ENCODE peak calls at places on chromosomes 12 and 14, in five cellular contexts. V, G, B, Z and X are unnamed samples.

GRCh38 chr12:50597200-50598195 is 92.7 kb downstream of the DIP2B start:
- DNase-seq in V (peak), Z (peak), B (no peak), G (no peak), X (peak)

GRCh38 chr12:22610148-22610547 is 14.8 kb upstream of the ETNK1 start:
- DNase-seq in V (no peak), Z (no peak), B (no peak), G (no peak), X (no peak)

GRCh38 chr14:54435500-54435981 is 5.6 kb downstream of the CNIH1 start:
- DNase-seq in G (no peak), B (no peak), Z (no peak), V (peak), X (peak)

GRCh38 chr12:11408096-11408495 is 12.7 kb upstream of the PRB2 start:
- DNase-seq in V (no peak), Z (no peak), G (no peak), B (no peak), X (no peak)

GRCh38 chr12:80241576-80242273 is 142.4 kb downstream of the OTOGL start:
- DNase-seq in G (no peak), Z (no peak), V (peak), B (no peak), X (peak)

GRCh38 chr14:66649515-66649914 is 141.6 kb downstream of the GPHN start:
- DNase-seq in B (no peak), G (no peak), V (no peak), Z (no peak), X (no peak)

GRCh38 chr14:38481939-38482678 is 226.2 kb upstream of the CLEC14A start:
- DNase-seq in B (peak), Z (peak), V (peak), G (no peak), X (peak)

GRCh38 chr14:28776482-28777266 is 10.1 kb downstream of the FOXG1 start:
- DNase-seq in G (no peak), V (no peak), Z (no peak), B (no peak), X (no peak)

GRCh38 chr14:94217116-94217515 is 43.0 kb downstream of the PPP4R4 start:
- DNase-seq in Z (no peak), V (no peak), B (no peak), G (no peak), X (no peak)

GRCh38 chr12:123744836-123745235 is 17.3 kb upstream of the DNAH10 start:
- DNase-seq in G (no peak), Z (peak), B (peak), V (no peak), X (no peak)

GRCh38 chr12:27723212-27723611 is 12.6 kb downstream of the MRPS35 start:
- DNase-seq in G (no peak), Z (no peak), V (no peak), B (no peak), X (no peak)

GRCh38 chr14:27613102-27613501 is 1015.3 kb upstream of the NOVA1 start:
- DNase-seq in G (no peak), Z (no peak), B (no peak), V (no peak), X (no peak)

GRCh38 chr14:68927956-68928675 is 51.0 kb downstream of the ACTN1 start:
- DNase-seq in B (no peak), G (no peak), Z (no peak), V (no peak), X (no peak)

GRCh38 chr12:15700595-15700994 is 88.6 kb downstream of the EPS8 start:
- DNase-seq in G (no peak), B (no peak), V (peak), Z (peak), X (peak)

GRCh38 chr12:79056775-79057174 is 192.2 kb downstream of the SYT1 start:
- DNase-seq in V (peak), B (no peak), G (no peak), Z (no peak), X (peak)

GRCh38 chr12:116609715-116610114 is 50.5 kb downstream of the MAP1LC3B2 start:
- DNase-seq in Z (peak), V (peak), G (no peak), B (peak), X (no peak)

DNA sequence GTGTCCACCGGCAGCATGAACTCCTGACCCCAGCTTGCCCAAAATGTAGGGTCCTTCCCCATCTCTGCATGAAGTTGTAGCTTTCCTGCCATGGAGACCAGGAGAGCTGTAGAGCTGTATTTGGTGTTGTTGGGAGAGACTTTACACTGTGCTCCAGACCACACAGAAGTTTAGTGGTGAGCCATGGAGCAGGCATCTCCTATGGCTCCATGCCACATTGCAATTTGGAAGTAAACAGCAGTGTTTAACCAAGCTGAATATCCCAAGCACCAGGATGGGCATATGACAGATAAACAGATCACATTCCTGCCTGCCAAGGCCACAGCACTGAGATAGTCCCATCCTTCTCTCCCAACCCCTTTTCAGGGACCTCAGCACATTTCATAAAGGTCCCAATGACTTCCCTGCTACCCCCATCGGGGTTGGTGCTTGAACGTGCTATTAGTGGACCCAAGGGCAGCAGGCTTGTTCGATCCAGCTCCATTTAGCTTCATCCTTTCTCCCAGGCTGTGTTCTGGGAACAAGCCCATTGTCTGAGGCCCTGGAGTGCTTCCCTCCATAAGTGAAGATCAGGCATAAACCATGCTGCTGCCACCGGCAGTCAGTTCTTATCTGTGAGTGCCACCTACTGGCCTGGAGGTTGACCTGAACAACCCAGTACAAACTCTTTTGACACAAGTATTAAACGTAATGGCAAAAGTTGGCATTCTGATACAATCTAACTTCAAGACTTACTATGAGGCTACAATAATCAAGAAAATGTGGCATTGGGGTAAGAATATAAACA is 172.3 kb upstream of the ATXN7L3B start:
- DNase-seq in B (peak), G (no peak), Z (peak), V (peak), X (peak)
- TF ChIP-seq CTCF in B (peak), G (peak), Z (no peak), V (peak), X (peak)

GRCh38 chr14:81625343-81625742 is 91.7 kb upstream of the SEL1L start:
- DNase-seq in V (peak), G (no peak), Z (peak), B (no peak), X (peak)
- TF ChIP-seq CTCF in V (no peak), G (peak), Z (peak), B (peak), X (peak)

GRCh38 chr12:94550964-94551363 is 91.3 kb upstream of the CEP83 start:
- DNase-seq in Z (no peak), V (peak), B (peak), G (no peak), X (no peak)

GRCh38 chr12:94551810-94552209 is 92.1 kb upstream of the CEP83 start:
- DNase-seq in V (no peak), G (no peak), B (no peak), Z (no peak), X (no peak)

DNA sequence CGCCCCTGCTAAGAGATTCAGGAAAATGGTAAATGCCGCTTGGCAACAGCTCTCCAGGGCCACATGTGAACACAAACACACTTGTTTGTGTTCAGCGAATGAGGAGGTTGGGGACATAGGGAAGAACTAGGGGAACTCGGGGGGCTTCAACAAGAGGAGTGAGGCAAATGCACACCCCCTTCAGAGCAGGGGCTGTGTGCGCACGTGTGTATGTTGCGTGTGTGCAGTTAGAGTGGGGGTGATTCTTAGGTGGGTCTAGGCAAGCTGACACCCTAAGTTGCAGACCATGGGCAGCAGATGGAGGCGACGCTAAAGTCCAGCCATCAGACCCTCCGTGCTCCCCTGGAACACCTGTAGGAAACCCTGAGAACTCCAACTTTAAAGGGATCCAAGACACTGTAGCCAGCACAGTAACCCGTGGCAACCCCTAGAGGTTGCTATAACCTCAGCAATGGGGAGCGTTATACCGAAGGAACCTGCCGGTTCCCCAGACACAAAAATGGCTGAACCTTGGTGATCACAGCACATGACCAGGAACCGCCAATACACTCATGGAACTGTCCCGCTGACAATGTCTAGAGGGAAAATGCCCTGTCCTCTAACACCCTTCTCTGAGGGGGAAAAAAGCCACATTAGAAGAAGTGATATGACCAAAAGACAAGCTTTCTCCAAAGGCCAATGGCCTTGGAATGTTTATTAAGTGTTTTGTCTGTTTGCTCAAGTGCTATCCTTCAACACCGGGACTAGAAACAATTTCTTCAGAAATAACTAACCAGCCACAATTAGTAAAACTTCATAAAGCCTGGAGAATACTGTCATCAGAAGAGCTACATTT is 86.5 kb upstream of the CEP83 start:
- DNase-seq in B (peak), V (peak), G (no peak), Z (peak), X (peak)
- TF ChIP-seq CTCF in B (peak), V (peak), G (peak), Z (peak), X (peak)

DNA sequence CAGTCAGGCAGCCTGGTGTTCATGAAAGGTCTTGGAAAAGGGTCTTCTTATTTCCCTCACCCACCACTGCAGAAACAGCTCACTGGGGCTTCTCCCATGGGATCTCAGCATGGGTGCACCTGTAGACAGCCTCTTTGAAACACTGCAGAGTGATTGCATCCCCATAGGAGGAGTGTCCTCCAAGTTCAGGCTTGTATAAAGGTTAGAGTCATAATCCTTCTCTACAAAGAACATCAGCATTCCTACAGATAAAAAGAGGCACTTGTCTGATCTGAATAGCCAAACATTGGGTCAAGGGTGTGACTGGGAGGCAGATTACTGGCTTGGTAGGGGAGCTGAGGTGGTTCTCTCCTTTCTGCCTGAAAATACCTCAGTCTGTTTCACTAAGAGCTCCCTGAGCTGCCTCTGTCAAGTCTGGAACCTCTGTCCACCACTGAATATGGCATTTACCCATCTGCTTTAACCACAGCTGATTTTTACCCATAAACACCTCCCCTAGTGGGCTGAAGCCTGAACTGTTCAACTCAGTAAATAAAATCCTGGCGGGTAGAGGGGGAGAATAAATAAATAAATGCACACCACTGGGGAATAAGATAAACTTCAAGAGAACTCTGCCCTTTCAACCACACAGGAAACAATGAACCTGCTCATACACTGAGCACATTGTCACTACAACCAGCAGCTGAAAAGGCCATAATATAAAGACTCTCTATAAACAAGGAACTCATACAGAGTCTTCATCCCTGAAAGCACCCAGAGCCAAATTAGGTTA is 120.7 kb upstream of the SCAF11 start:
- DNase-seq in Z (no peak), V (no peak), B (no peak), G (no peak), X (no peak)
- TF ChIP-seq CTCF in Z (no peak), V (no peak), B (peak), G (no peak), X (peak)

DNA sequence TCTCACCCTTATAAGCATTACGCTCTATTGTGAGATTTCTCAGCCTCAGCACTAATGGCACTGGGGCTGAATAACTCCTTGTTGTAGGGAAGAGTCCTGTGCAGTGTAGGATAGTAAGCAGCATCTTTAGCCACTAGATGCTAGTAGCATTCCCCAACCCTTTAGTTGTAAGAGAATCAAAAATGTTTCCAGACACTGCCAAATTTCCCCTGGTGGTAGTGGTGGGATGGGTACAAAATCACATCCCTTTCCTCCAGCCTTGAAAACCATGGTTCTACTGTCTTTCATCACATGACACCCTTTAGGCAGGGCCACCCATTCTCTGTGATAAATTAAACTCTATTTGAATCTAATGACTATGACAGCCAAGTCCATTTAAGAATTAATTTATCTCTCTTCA is 199.3 kb downstream of the ANO4 start:
- DNase-seq in G (no peak), Z (peak), B (no peak), V (no peak), X (no peak)
- TF ChIP-seq CTCF in G (no peak), Z (no peak), B (peak), V (peak), X (peak)

DNA sequence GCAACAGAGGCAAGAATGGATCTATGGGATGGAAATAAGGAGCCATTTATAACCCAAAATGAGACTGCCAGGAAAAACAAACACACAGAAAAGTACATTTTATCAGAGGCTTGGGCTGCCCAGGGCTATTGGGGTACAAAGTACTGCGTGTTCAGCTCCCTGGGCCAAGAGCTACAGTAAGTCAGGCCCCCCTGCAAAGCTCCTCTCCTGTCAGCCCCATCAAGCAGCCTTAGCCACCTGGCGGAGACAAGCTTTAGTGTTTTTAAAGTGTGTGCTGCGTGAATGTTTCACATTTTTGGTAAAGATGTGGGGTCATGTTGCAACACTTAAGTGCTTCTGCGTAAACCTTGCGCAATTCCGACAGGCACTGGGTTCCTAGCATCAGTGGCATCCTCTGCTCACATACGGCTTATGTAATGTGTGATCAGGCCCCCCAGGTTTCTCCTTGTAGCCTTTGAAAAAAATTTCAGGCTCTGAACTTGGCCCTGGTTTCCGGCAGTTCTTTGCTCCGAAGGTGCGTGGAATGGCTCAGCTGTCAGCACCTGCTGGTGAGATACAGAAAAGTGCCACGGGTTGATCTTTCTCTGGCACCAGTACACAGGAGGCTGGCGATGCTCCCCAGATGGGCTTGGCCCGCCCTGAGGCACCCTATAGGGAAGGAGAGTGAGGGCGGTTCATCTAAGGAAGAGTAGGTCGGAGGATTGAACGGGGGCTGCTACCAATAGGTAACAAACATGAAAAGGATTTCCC is 198.7 kb upstream of the EEA1 start:
- DNase-seq in G (peak), B (peak), Z (peak), V (peak), X (peak)
- TF ChIP-seq CTCF in G (peak), B (peak), Z (no peak), V (peak), X (peak)

GRCh38 chr14:58367296-58367695 is 28.4 kb upstream of the TOMM20L start:
- DNase-seq in B (no peak), Z (no peak), V (peak), G (no peak), X (no peak)

DNA sequence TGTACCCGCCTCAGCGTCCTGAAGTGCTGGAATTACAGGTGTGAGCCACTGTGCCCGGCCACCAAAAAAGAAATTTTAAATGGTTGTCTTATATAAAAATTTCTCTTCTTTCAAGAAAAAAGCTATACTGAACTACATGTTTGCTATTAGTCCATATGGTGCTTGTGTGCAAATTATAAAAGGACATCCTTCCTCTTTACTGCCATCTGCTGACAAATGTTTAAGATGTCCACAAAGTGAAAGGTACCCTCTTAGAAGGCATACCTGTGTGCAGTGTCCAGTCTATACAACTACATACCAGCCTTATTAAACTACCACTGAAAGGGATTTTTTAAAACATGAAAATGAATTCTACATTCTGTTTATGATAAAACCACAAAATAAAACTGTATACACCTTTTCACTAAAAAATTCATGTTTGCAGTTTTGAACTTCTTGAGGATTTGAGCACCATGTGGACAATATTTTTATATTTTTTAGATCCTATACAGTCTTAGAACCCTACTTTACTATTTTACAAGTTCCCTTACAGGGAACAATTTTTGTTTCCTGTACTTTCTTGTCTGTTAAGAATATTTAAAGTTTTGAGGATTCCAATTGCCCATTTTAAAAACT is 32.8 kb upstream of the TOMM20L start:
- DNase-seq in V (peak), Z (peak), G (no peak), B (no peak), X (peak)
- TF ChIP-seq CTCF in V (peak), Z (peak), G (peak), B (peak), X (peak)